ENCODE peak calls at places on chromosomes 7 and 10, in six cellular contexts. W is brain microvascular endothelial cell; I is effector memory CD4-positive, alpha-beta T cell; Z is LNCaP clone FGC; F is cardiac muscle cell; G is fibroblast of pulmonary artery. D is an unnamed sample.

GRCh38 chr7:48337012-48337621 is 165.9 kb downstream of the ABCA13 start:
- DNase-seq in W (peak; percentile 39), F (peak; percentile 53), I (no peak), G (peak; percentile 14), Z (no peak), D (peak; percentile 39)

GRCh38 chr7:70091362-70091761 is 493.1 kb downstream of the AUTS2 start:
- DNase-seq in Z (peak; percentile 74), G (no peak), F (no peak), W (no peak), I (no peak), D (no peak)

GRCh38 chr10:79449181-79450146 is 4.0 kb upstream of the ZCCHC24 start:
- DNase-seq in F (no peak), G (no peak), W (no peak), Z (peak; percentile 61), I (no peak), D (no peak)

GRCh38 chr10:5466451-5466996 is 32.8 kb downstream of the CALML5 start:
- DNase-seq in Z (peak; percentile 97), G (peak; percentile 57), W (no peak), I (no peak), F (peak; percentile 26), D (peak; percentile 82)

GRCh38 chr7:4286281-4286680 is 395.8 kb upstream of the FOXK1 start:
- DNase-seq in W (no peak), I (no peak), G (no peak), F (no peak), Z (no peak), D (no peak)

GRCh38 chr10:24465899-24466615 is 257.1 kb downstream of the KIAA1217 start:
- DNase-seq in W (peak; percentile 93), Z (peak; percentile 87), G (peak; percentile 84), I (no peak), F (no peak), D (peak; percentile 97)

GRCh38 chr7:106535234-106536026 is 125.5 kb downstream of the CCDC71L start:
- DNase-seq in G (no peak), I (no peak), Z (no peak), W (no peak), F (no peak), D (no peak)

GRCh38 chr7:111498608-111499007 is 63.7 kb downstream of the IMMP2L start:
- DNase-seq in W (no peak), Z (no peak), G (no peak), I (no peak), F (no peak), D (no peak)

GRCh38 chr7:128137096-128137655 is 103.9 kb upstream of the LEP start:
- DNase-seq in F (no peak), G (peak; percentile 62), I (no peak), W (no peak), Z (no peak), D (peak; percentile 10)

GRCh38 chr7:32518534-32519140 is 23.3 kb downstream of the AVL9 start:
- DNase-seq in I (no peak), F (peak; percentile 56), Z (no peak), G (peak; percentile 61), W (no peak), D (peak; percentile 76)

GRCh38 chr10:34824870-34825269 is 9.8 kb upstream of the PARD3 start:
- DNase-seq in F (no peak), I (no peak), Z (no peak), G (no peak), W (no peak), D (no peak)

GRCh38 chr10:3776796-3777571 is 8.0 kb downstream of the KLF6 start:
- DNase-seq in F (no peak), G (peak; percentile 92), I (peak; percentile 59), Z (peak; percentile 94), W (peak; percentile 79), D (peak; percentile 93)

GRCh38 chr7:22802426-22802825 is 20.2 kb downstream of the TOMM7 start:
- DNase-seq in G (no peak), I (no peak), W (no peak), F (no peak), Z (no peak), D (no peak)

GRCh38 chr7:562789-563628 is 43.4 kb upstream of the PDGFA start:
- DNase-seq in I (no peak), Z (no peak), F (no peak), G (no peak), W (no peak), D (no peak)

GRCh38 chr10:12771956-12772355 is 229.6 kb downstream of the CCDC3 start:
- DNase-seq in Z (no peak), W (no peak), G (no peak), I (no peak), F (no peak), D (no peak)

GRCh38 chr7:30920584-30921539 is 9.2 kb downstream of the AQP1 start:
- DNase-seq in F (peak; percentile 79), I (no peak), G (peak; percentile 51), W (peak; percentile 41), Z (no peak), D (peak; percentile 50)

GRCh38 chr7:133481676-133482075 is 228.8 kb downstream of the EXOC4 start:
- DNase-seq in G (peak; percentile 76), I (no peak), W (peak; percentile 82), Z (no peak), F (no peak), D (peak; percentile 82)

DNA sequence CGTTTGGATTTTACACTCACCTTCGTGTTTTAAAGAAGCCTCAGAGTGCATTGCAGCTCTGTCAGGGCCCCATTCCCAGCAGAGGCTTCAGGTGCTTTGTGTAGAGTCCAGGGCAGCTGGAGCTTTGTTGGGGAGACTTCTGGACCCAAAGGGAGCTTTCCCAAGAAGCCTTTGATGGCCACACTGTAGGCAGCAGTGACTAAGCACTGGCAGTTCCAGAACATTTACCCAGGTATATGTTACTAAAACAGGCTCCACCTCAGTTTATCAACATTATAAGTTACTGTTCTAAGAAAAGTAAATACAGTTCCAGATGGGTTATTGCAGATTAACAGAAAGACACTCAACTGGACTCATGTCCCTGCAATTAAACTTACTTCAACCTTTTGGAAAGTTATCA is 66.8 kb downstream of the LANCL2 start:
- DNase-seq in W (no peak), F (no peak), G (no peak), Z (peak; percentile 79), I (no peak), D (no peak)
- H3K4me3 ChIP-seq in W (no peak overlapping the region), F (no peak overlapping the region), G (no peak overlapping the region), Z (no peak overlapping the region), I (no peak overlapping the region), D (no peak overlapping the region)

DNA sequence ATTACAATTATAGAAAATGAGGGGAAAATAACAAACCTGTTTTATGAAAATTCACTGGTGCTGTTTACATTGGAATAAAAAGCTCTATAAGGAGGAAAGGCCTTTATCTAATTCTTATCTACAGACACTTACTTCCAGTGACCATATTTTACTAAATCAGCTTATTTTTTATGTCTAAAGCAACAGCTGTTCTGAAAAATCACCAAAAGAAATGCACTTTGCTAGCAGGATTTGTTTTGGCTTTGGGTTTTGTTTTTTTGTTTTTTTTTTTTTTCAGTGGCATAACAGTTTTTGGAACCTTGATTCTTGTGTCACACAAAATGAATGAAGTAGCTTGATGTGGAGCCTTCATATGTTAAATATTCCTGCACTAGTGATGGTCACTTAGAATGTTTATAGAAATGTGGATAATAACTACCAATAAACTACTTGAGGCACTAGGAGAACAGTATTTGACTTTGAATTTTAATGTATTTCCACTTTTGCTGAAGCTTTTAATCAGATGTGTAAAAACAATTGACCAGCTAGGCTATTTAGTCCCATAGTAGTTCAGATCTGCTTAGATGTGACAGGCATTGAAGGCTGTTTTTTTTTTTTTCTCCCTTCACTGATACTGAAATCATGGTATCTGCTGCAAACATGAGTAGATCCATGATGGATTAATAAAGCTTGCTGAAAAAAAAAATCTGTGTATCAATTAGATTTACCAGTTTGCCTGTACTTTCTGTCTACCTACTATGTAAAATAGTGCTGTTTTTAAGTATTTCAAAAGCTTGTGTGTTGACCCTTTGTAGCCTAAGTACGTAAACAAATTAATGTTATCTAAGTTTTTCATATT is 2.8 kb downstream of the ARL4A start:
- DNase-seq in G (no peak), I (no peak), F (no peak), W (no peak), Z (no peak), D (no peak)
- H3K4me3 ChIP-seq in G (peak overlapping the region; percentile 67), I (no peak overlapping the region), F (no peak overlapping the region), W (no peak overlapping the region), Z (no peak overlapping the region), D (peak overlapping the region; percentile 38)

GRCh38 chr7:158731761-158732160 is 27.2 kb upstream of the NCAPG2 start:
- DNase-seq in G (no peak), F (no peak), Z (no peak), W (no peak), I (no peak), D (no peak)
- H3K4me3 ChIP-seq in G (no peak overlapping the region), F (no peak overlapping the region), Z (no peak overlapping the region), W (no peak overlapping the region), I (no peak overlapping the region), D (no peak overlapping the region)

DNA sequence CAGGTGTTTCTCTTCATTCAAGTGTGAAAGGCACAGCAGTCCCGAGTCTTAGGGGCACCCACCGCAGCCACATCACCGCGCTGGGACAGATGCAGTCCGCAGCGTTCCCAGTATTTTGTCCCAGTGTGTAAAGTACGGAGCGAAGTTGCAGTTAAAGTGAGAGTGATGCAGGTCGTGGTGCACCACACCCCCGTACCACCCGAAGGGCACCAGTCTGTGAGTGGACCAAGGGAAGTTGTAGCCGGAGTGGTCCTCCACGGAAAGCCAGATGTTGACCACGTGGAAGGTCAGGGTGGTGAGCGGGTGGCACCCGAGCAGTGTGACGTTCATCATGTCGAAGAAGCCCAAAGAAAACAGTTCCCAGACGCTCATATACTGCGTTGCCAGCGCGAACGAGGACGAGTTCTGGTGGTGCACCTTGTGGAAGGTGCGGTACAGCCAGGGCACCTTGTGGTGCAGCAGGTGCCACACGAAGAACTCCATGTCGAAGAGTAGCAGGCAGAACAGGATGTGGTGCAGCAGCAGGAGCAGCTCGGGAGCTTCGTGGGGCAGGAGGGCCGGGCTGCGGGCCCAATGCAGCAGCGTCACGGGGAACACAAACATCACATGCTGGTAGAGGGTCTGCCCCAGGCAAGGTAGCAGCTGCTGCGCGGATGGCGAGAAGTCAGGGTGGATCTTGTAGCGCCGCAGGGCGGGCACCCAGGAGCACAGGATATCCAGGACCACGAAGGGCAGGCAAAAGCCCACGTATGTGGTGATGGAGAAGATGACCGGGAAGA is 526 bp downstream of the CH25H start:
- DNase-seq in G (peak; percentile 34), W (no peak), F (peak; percentile 8), I (no peak), Z (no peak), D (no peak)
- H3K4me3 ChIP-seq in G (peak overlapping the region; percentile 41), W (peak overlapping the region; percentile 56), F (peak overlapping the region; percentile 15), I (peak overlapping the region; percentile 56), Z (no peak overlapping the region), D (peak overlapping the region; percentile 39)

DNA sequence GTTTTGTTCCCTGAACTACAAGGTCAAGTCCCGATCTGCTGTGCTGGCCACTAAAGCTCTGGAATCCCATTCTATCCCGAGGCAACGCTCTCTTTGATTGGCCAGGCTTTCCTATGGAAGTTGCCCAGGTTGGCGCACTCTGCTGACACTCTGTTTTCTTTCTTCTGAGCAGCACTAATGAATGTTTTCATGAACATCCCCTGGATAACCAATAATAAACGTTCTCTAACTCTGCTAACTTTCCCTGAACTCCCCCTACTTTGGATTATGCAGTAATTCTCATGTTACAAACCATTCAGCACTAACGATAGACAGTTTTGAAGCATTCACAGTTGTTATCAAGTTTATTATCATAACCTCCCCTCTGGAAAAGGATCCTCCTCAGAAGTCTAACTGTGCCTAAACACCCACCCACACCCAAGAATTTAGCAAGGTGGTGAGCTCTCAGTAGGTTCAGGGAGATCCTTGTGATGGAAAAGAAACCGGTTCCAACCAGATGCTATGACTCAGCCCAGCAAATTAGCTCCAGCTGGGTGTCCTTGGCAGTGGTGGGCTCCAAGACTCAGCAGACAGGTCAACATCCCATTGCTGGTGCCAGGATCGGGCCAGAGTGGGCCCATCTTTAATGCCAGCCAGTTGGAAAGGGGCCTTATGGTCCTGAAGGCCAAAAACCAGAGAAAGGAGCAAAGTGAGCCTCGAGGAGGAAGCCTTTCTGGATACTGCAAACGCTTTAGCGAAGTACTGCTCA is 68.4 kb downstream of the CREB3L2 start:
- DNase-seq in G (peak; percentile 42), W (peak; percentile 71), I (no peak), F (no peak), Z (no peak), D (peak; percentile 86)
- H3K4me3 ChIP-seq in G (no peak overlapping the region), W (no peak overlapping the region), I (no peak overlapping the region), F (no peak overlapping the region), Z (no peak overlapping the region), D (no peak overlapping the region)

D was measured in astrocyte of the spinal cord.